ENCODE peak calls at places on chromosomes 7 and 10, in seven cellular contexts. W is fibroblast of mammary gland, R is stomach, E is colonic mucosa, K is IMR-90, G is GDM1, V is T-helper 9 cell. X is an unnamed sample.

GRCh38 chr7:37092548-37092947 is 356.1 kb downstream of the ELMO1 start:
- DNase-seq in R (no peak), K (no peak), G (no peak), V (no peak), W (peak; percentile 6), E (no peak), X (no peak)

GRCh38 chr7:81859433-81859832 is 89.6 kb upstream of the HGF start:
- DNase-seq in R (no peak), V (no peak), E (no peak), W (no peak), K (no peak), G (no peak), X (no peak)

GRCh38 chr10:110777017-110777416 is 94.7 kb upstream of the PDCD4 start:
- DNase-seq in V (no peak), G (no peak), E (no peak), W (no peak), R (no peak), K (no peak), X (no peak)

GRCh38 chr10:78361031-78361430 is 327.4 kb downstream of the RPS24 start:
- DNase-seq in R (no peak), V (no peak), K (no peak), W (no peak), E (no peak), G (no peak), X (no peak)

GRCh38 chr10:110279062-110279986 is 25.4 kb downstream of the SMNDC1 start:
- DNase-seq in G (peak; percentile 21), E (peak; percentile 65), K (peak; percentile 71), R (peak; percentile 60), W (peak; percentile 78), V (peak; percentile 32), X (peak; percentile 75)

GRCh38 chr7:116802784-116803183 is 59.6 kb upstream of the CAPZA2 start:
- DNase-seq in W (peak; percentile 83), E (peak; percentile 56), G (no peak), K (peak; percentile 80), V (no peak), R (no peak), X (peak; percentile 69)

GRCh38 chr10:124672181-124672638 is 72.0 kb downstream of the FAM53B start:
- DNase-seq in K (no peak), V (no peak), R (no peak), G (no peak), E (no peak), W (no peak), X (peak; percentile 42)

GRCh38 chr7:94228678-94229077 is 166.0 kb upstream of the COL1A2 start:
- DNase-seq in K (peak; percentile 33), G (no peak), R (no peak), E (no peak), V (no peak), W (peak; percentile 13), X (peak; percentile 20)

GRCh38 chr10:16950686-16951681 is 133.8 kb upstream of the RSU1 start:
- DNase-seq in E (no peak), W (peak; percentile 61), V (no peak), R (no peak), K (peak; percentile 66), G (no peak), X (peak; percentile 56)

GRCh38 chr10:114550756-114551290 is 107.3 kb downstream of the ABLIM1 start:
- DNase-seq in G (no peak), V (no peak), K (peak; percentile 47), W (peak; percentile 46), R (no peak), E (no peak), X (peak; percentile 56)

GRCh38 chr10:83433705-83434104 is 705.6 kb upstream of the GHITM start:
- DNase-seq in R (no peak), K (no peak), E (no peak), V (no peak), G (no peak), W (no peak), X (no peak)

GRCh38 chr10:100707261-100707848 is 38.0 kb upstream of the PAX2 start:
- DNase-seq in W (no peak), K (no peak), R (no peak), G (no peak), E (no peak), V (no peak), X (no peak)

GRCh38 chr7:77736991-77737390 is 40.7 kb downstream of the RSBN1L start:
- DNase-seq in R (no peak), W (no peak), E (no peak), V (no peak), G (no peak), K (no peak), X (no peak)

GRCh38 chr10:20949967-20950366 is 52.9 kb upstream of the NEBL start:
- DNase-seq in K (no peak), W (no peak), G (no peak), E (no peak), R (no peak), V (no peak), X (no peak)

GRCh38 chr10:116769368-116769767 is 27.0 kb upstream of the HSPA12A start:
- DNase-seq in E (no peak), K (no peak), G (no peak), R (no peak), W (no peak), V (no peak), X (no peak)

GRCh38 chr10:126592901-126593300 is 77.6 kb downstream of the C10orf90 start:
- DNase-seq in R (no peak), V (no peak), W (no peak), G (no peak), K (no peak), E (no peak), X (no peak)

GRCh38 chr7:44277391-44277790 is 48.0 kb downstream of the CAMK2B start:
- DNase-seq in E (no peak), G (no peak), R (no peak), V (no peak), W (no peak), K (no peak), X (no peak)

GRCh38 chr7:43834463-43835251 is 34.7 kb downstream of the MRPS24 start:
- DNase-seq in V (peak; percentile 9), W (peak; percentile 67), R (no peak), G (no peak), K (peak; percentile 40), E (no peak), X (peak; percentile 39)